ENCODE peak calls at places on chromosomes 13 and 19, in four cellular contexts. One of them, this sample, is unnamed.

GRCh38 chr13:34172048-34172447 is 354.1 kb downstream of the RFC3 start:
- DNase-seq in stimulated activated CD8-positive, alpha-beta memory T cell treated with anti-CD3 and anti-CD28 coated beads, Interleukin-12 subunit alpha, Interleukin-12 subunit beta, amount 100 ng/mL, for 4 hours: no peak
- DNase-seq in stimulated activated CD4-positive, alpha-beta T cell treated with anti-CD3 and anti-CD28 coated beads, Interleukin-12 subunit alpha, Interleukin-12 subunit beta, amount 100 ng/mL, for 48 hours: no peak
- DNase-seq in GM20000: no peak
- DNase-seq in this sample: no peak

GRCh38 chr13:84208251-84208650 is 326.0 kb upstream of the SLITRK1 start:
- DNase-seq in stimulated activated CD8-positive, alpha-beta memory T cell treated with anti-CD3 and anti-CD28 coated beads, Interleukin-12 subunit alpha, Interleukin-12 subunit beta, amount 100 ng/mL, for 4 hours: no peak
- DNase-seq in GM20000: no peak
- DNase-seq in stimulated activated CD4-positive, alpha-beta T cell treated with anti-CD3 and anti-CD28 coated beads, Interleukin-12 subunit alpha, Interleukin-12 subunit beta, amount 100 ng/mL, for 48 hours: no peak
- DNase-seq in this sample: peak

GRCh38 chr13:32206097-32206740 is 108.9 kb downstream of the ZAR1L start:
- DNase-seq in stimulated activated CD4-positive, alpha-beta T cell treated with anti-CD3 and anti-CD28 coated beads, Interleukin-12 subunit alpha, Interleukin-12 subunit beta, amount 100 ng/mL, for 48 hours: no peak
- DNase-seq in GM20000: no peak
- DNase-seq in stimulated activated CD8-positive, alpha-beta memory T cell treated with anti-CD3 and anti-CD28 coated beads, Interleukin-12 subunit alpha, Interleukin-12 subunit beta, amount 100 ng/mL, for 4 hours: no peak
- DNase-seq in this sample: no peak

GRCh38 chr13:25114220-25114619 is 18.3 kb downstream of the PABPC3 start:
- DNase-seq in stimulated activated CD8-positive, alpha-beta memory T cell treated with anti-CD3 and anti-CD28 coated beads, Interleukin-12 subunit alpha, Interleukin-12 subunit beta, amount 100 ng/mL, for 4 hours: peak
- DNase-seq in GM20000: peak
- DNase-seq in stimulated activated CD4-positive, alpha-beta T cell treated with anti-CD3 and anti-CD28 coated beads, Interleukin-12 subunit alpha, Interleukin-12 subunit beta, amount 100 ng/mL, for 48 hours: peak
- DNase-seq in this sample: peak

GRCh38 chr19:47471733-47472457 is at the start of gene SLC8A2:
- DNase-seq in stimulated activated CD4-positive, alpha-beta T cell treated with anti-CD3 and anti-CD28 coated beads, Interleukin-12 subunit alpha, Interleukin-12 subunit beta, amount 100 ng/mL, for 48 hours: peak
- DNase-seq in stimulated activated CD8-positive, alpha-beta memory T cell treated with anti-CD3 and anti-CD28 coated beads, Interleukin-12 subunit alpha, Interleukin-12 subunit beta, amount 100 ng/mL, for 4 hours: peak
- DNase-seq in GM20000: peak
- DNase-seq in this sample: peak

GRCh38 chr19:46015961-46016425 is 6.9 kb downstream of the PGLYRP1 start:
- DNase-seq in stimulated activated CD4-positive, alpha-beta T cell treated with anti-CD3 and anti-CD28 coated beads, Interleukin-12 subunit alpha, Interleukin-12 subunit beta, amount 100 ng/mL, for 48 hours: peak
- DNase-seq in GM20000: peak
- DNase-seq in stimulated activated CD8-positive, alpha-beta memory T cell treated with anti-CD3 and anti-CD28 coated beads, Interleukin-12 subunit alpha, Interleukin-12 subunit beta, amount 100 ng/mL, for 4 hours: no peak
- DNase-seq in this sample: peak

GRCh38 chr13:48297131-48297786 is 6.3 kb upstream of the RB1 start:
- DNase-seq in stimulated activated CD4-positive, alpha-beta T cell treated with anti-CD3 and anti-CD28 coated beads, Interleukin-12 subunit alpha, Interleukin-12 subunit beta, amount 100 ng/mL, for 48 hours: no peak
- DNase-seq in GM20000: no peak
- DNase-seq in stimulated activated CD8-positive, alpha-beta memory T cell treated with anti-CD3 and anti-CD28 coated beads, Interleukin-12 subunit alpha, Interleukin-12 subunit beta, amount 100 ng/mL, for 4 hours: no peak
- DNase-seq in this sample: no peak

GRCh38 chr19:7622933-7623685 is 6.2 kb downstream of the XAB2 start:
- DNase-seq in stimulated activated CD8-positive, alpha-beta memory T cell treated with anti-CD3 and anti-CD28 coated beads, Interleukin-12 subunit alpha, Interleukin-12 subunit beta, amount 100 ng/mL, for 4 hours: no peak
- DNase-seq in GM20000: no peak
- DNase-seq in stimulated activated CD4-positive, alpha-beta T cell treated with anti-CD3 and anti-CD28 coated beads, Interleukin-12 subunit alpha, Interleukin-12 subunit beta, amount 100 ng/mL, for 48 hours: no peak
- DNase-seq in this sample: no peak

GRCh38 chr13:104650426-104650825 is 1584.2 kb upstream of the SLC10A2 start:
- DNase-seq in stimulated activated CD8-positive, alpha-beta memory T cell treated with anti-CD3 and anti-CD28 coated beads, Interleukin-12 subunit alpha, Interleukin-12 subunit beta, amount 100 ng/mL, for 4 hours: no peak
- DNase-seq in stimulated activated CD4-positive, alpha-beta T cell treated with anti-CD3 and anti-CD28 coated beads, Interleukin-12 subunit alpha, Interleukin-12 subunit beta, amount 100 ng/mL, for 48 hours: no peak
- DNase-seq in GM20000: no peak
- DNase-seq in this sample: no peak

GRCh38 chr19:34269968-34270621 is 15.7 kb downstream of the GARRE1 start:
- DNase-seq in stimulated activated CD8-positive, alpha-beta memory T cell treated with anti-CD3 and anti-CD28 coated beads, Interleukin-12 subunit alpha, Interleukin-12 subunit beta, amount 100 ng/mL, for 4 hours: peak
- DNase-seq in stimulated activated CD4-positive, alpha-beta T cell treated with anti-CD3 and anti-CD28 coated beads, Interleukin-12 subunit alpha, Interleukin-12 subunit beta, amount 100 ng/mL, for 48 hours: peak
- DNase-seq in GM20000: peak
- DNase-seq in this sample: peak

GRCh38 chr13:49641810-49642291 is 13.5 kb downstream of the ARL11 start:
- DNase-seq in stimulated activated CD8-positive, alpha-beta memory T cell treated with anti-CD3 and anti-CD28 coated beads, Interleukin-12 subunit alpha, Interleukin-12 subunit beta, amount 100 ng/mL, for 4 hours: no peak
- DNase-seq in stimulated activated CD4-positive, alpha-beta T cell treated with anti-CD3 and anti-CD28 coated beads, Interleukin-12 subunit alpha, Interleukin-12 subunit beta, amount 100 ng/mL, for 48 hours: no peak
- DNase-seq in GM20000: no peak
- DNase-seq in this sample: peak